ENCODE peak calls at places on chromosome X, in nine cellular contexts. O, I, Z, C, H, J, X, A and N are unnamed samples.

GRCh38 chrX:40953369-40953768 is 131.9 kb upstream of the USP9X start:
- DNase-seq in O (no peak), Z (no peak), X (no peak), A (no peak), H (no peak), C (no peak), J (no peak), I (no peak), N (no peak)

GRCh38 chrX:55033429-55033828 is 2.7 kb upstream of the ALAS2 start:
- DNase-seq in A (no peak), C (no peak), O (no peak), J (no peak), Z (no peak), H (no peak), X (no peak), I (no peak), N (no peak)

GRCh38 chrX:145825896-145826295 is 8.3 kb downstream of the SLITRK2 start:
- DNase-seq in H (peak; percentile 0), A (no peak), I (no peak), C (no peak), Z (no peak), J (no peak), O (no peak), X (no peak), N (no peak)

GRCh38 chrX:18983711-18984380 is at the start of gene PHKA2:
- DNase-seq in I (peak; percentile 79), O (no peak), H (no peak), Z (peak; percentile 64), C (peak; percentile 69), A (no peak), X (peak; percentile 14), J (peak; percentile 30), N (no peak)

GRCh38 chrX:148658115-148658725 is 157.8 kb downstream of the AFF2 start:
- DNase-seq in X (no peak), C (no peak), J (no peak), Z (no peak), O (no peak), H (peak; percentile 19), I (no peak), A (no peak), N (no peak)

GRCh38 chrX:121831601-121832000 is 784.2 kb downstream of the GLUD2 start:
- DNase-seq in J (no peak), X (no peak), I (no peak), A (no peak), H (peak; percentile 16), C (no peak), O (no peak), Z (no peak), N (no peak)

GRCh38 chrX:120559799-120560198 is 963 bp downstream of the CUL4B start:
- DNase-seq in C (no peak), X (no peak), H (peak; percentile 13), Z (no peak), J (no peak), I (no peak), O (no peak), A (no peak), N (no peak)

GRCh38 chrX:150324035-150324728 is 38.9 kb upstream of the MAMLD1 start:
- DNase-seq in O (peak; percentile 83), Z (no peak), X (no peak), I (no peak), A (peak; percentile 69), C (no peak), J (no peak), H (peak; percentile 85), N (peak; percentile 57)

GRCh38 chrX:6735235-6735634 is 200.3 kb upstream of the VCX3A start:
- DNase-seq in A (no peak), C (no peak), J (no peak), X (no peak), H (no peak), I (no peak), Z (no peak), O (no peak), N (no peak)

GRCh38 chrX:45322820-45323219 is 122.1 kb upstream of the DIPK2B start:
- DNase-seq in X (no peak), Z (no peak), A (no peak), I (no peak), J (no peak), H (peak; percentile 9), C (no peak), O (peak; percentile 32), N (no peak)

GRCh38 chrX:15789979-15790765 is at the start of gene ZRSR2:
- DNase-seq in Z (peak; percentile 92), A (no peak), X (peak; percentile 64), O (peak; percentile 71), C (peak; percentile 83), H (peak; percentile 77), I (peak; percentile 93), J (peak; percentile 75), N (no peak)

GRCh38 chrX:12113321-12113720 is 25.0 kb upstream of the FRMPD4 start:
- DNase-seq in A (no peak), O (peak; percentile 11), J (no peak), I (no peak), C (no peak), Z (no peak), H (no peak), X (no peak), N (no peak)

GRCh38 chrX:28177202-28177601 is 196.0 kb upstream of the DCAF8L1 start:
- DNase-seq in C (no peak), I (no peak), O (no peak), X (no peak), J (no peak), H (no peak), A (no peak), Z (peak; percentile 25), N (no peak)
- TF ChIP-seq CTCF in C (no peak), I (no peak), O (peak; percentile 3), X (no peak), J (no peak), H (peak; percentile 18), A (peak; percentile 11), Z (no peak), N (no peak)

DNA sequence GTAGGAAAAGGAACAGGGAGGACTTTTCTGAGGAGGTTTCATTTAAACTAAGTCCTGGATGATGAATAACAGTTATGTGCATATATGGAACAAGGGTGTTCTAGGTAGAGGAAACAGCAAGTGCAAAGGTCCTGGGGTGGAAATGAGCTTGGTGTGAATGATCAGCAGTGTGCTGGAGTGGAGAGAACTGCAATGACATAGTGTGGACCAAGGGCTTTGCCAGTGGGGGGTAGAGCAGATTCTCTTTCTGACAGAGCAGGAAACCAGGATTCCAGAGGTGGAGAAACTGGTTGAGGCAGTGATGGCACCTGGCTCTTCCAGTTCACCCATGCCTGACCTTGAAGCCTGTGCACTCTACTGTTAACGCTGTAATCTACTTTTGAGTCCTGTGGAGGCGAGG is 1.7 kb downstream of the PPP1R3F start:
- DNase-seq in I (peak; percentile 15), Z (no peak), A (no peak), C (no peak), X (no peak), H (no peak), J (no peak), O (no peak), N (no peak)
- H3K4me3 ChIP-seq in I (peak overlapping the region; percentile 67), Z (no peak overlapping the region), A (no peak overlapping the region), C (no peak overlapping the region), X (no peak overlapping the region), H (no peak overlapping the region), J (peak overlapping the region; percentile 89), O (no peak overlapping the region), N (no peak overlapping the region)

GRCh38 chrX:118631586-118631985 is 95.8 kb upstream of the IL13RA1 start:
- DNase-seq in X (no peak), A (no peak), Z (no peak), I (no peak), O (no peak), H (no peak), C (no peak), J (no peak), N (no peak)

GRCh38 chrX:118626346-118626745 is 101.1 kb upstream of the IL13RA1 start:
- DNase-seq in X (no peak), H (no peak), O (no peak), C (no peak), Z (no peak), I (no peak), J (no peak), A (no peak), N (no peak)

GRCh38 chrX:118630843-118631242 is 96.6 kb upstream of the IL13RA1 start:
- DNase-seq in I (no peak), O (no peak), X (no peak), J (no peak), H (no peak), Z (no peak), C (no peak), A (no peak), N (no peak)

GRCh38 chrX:118632862-118633261 is 94.5 kb upstream of the IL13RA1 start:
- DNase-seq in A (no peak), I (no peak), X (no peak), O (no peak), J (no peak), H (no peak), C (no peak), Z (no peak), N (no peak)

DNA sequence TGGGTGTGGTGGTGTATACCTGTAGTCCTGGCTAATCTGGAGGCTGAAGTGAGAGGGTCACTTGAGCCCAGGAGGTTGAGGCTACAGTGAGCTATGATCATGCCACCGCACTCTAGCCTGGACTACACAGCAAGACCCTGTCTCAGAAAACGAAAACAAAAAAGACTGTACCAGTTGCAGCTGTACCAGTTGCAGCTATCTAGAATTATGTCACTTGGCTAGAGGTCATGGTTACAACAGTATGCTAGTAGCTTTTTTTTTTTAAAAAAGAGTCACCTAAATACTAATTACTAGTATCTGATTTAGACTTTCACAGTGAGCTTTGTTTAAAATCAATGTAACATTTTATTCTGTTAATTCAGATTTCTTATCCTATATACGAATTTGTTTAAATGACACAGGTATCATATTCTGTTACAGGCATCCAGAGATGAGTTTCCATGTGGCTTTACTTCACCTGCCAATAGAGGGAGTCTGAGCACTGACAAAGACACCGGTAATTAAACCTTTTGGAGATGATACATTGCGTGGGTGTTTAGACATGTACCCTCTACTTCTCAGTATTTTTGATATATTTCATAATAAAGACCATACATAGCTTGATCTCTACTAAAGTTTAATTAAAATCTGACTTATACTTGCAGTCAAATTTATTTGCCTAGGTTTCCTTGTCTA is 100.2 kb upstream of the IL13RA1 start:
- DNase-seq in Z (no peak), I (no peak), X (no peak), C (no peak), H (no peak), A (no peak), J (no peak), O (no peak), N (no peak)
- TF ChIP-seq CTCF in Z (peak; percentile 27), I (peak; percentile 20), X (no peak), C (peak; percentile 36), H (peak; percentile 9), A (peak; percentile 33), J (no peak), O (no peak), N (peak; percentile 40)

GRCh38 chrX:135003876-135004623 is 13.3 kb downstream of the SMIM10 start:
- DNase-seq in O (peak; percentile 87), A (peak; percentile 78), I (peak; percentile 94), Z (peak; percentile 92), X (peak; percentile 86), H (peak; percentile 93), C (peak; percentile 90), J (peak; percentile 89), N (peak; percentile 48)
- H3K4me3 ChIP-seq in O (peak overlapping the region; percentile 78), A (peak overlapping the region; percentile 68), I (peak overlapping the region; percentile 28), Z (peak overlapping the region; percentile 32), X (no peak overlapping the region), H (peak overlapping the region; percentile 19), C (peak overlapping the region; percentile 35), J (peak overlapping the region; percentile 54), N (peak overlapping the region; percentile 48)

GRCh38 chrX:102959471-102959870 is 22.4 kb downstream of the RAB40AL start:
- DNase-seq in O (peak; percentile 68), A (no peak), Z (no peak), C (no peak), I (no peak), X (no peak), H (no peak), J (no peak), N (no peak)
- TF ChIP-seq CTCF in O (no peak), A (no peak), Z (no peak), C (no peak), I (no peak), X (no peak), H (no peak), J (no peak), N (no peak)